ENCODE peak calls at places on chromosomes 4 and X, in four cellular contexts. One of them, this sample, is unnamed.

GRCh38 chr4:155552180-155552579 is 114.5 kb upstream of the GUCY1A1 start:
- DNase-seq in HCT116: no peak
- DNase-seq in suprapubic skin: no peak
- DNase-seq in endothelial cell of umbilical vein: no peak
- DNase-seq in this sample: no peak

GRCh38 chrX:105190252-105190853 is 30.1 kb downstream of the TEX13A start:
- DNase-seq in HCT116: no peak
- DNase-seq in suprapubic skin: no peak
- DNase-seq in endothelial cell of umbilical vein: peak; percentile 43
- DNase-seq in this sample: no peak

GRCh38 chrX:150984164-150984824 is 1.2 kb downstream of the HMGB3 start:
- DNase-seq in HCT116: no peak
- DNase-seq in suprapubic skin: no peak
- DNase-seq in endothelial cell of umbilical vein: no peak
- DNase-seq in this sample: no peak

GRCh38 chr4:184136525-184136924 is 81.1 kb downstream of the ENPP6 start:
- DNase-seq in HCT116: no peak
- DNase-seq in suprapubic skin: no peak
- DNase-seq in endothelial cell of umbilical vein: no peak
- DNase-seq in this sample: no peak

GRCh38 chrX:33195698-33196097 is 15.7 kb downstream of the DMD start:
- DNase-seq in HCT116: no peak
- DNase-seq in suprapubic skin: no peak
- DNase-seq in endothelial cell of umbilical vein: no peak
- DNase-seq in this sample: no peak

GRCh38 chr4:81606796-81607550 is 135.3 kb upstream of the RASGEF1B start:
- DNase-seq in HCT116: no peak
- DNase-seq in suprapubic skin: no peak
- DNase-seq in endothelial cell of umbilical vein: no peak
- DNase-seq in this sample: no peak

GRCh38 chrX:19064175-19064574 is 58.1 kb downstream of the ADGRG2 start:
- DNase-seq in HCT116: no peak
- DNase-seq in suprapubic skin: no peak
- DNase-seq in endothelial cell of umbilical vein: no peak
- DNase-seq in this sample: no peak

GRCh38 chrX:12955882-12956703 is 18.8 kb upstream of the TMSB4X start:
- DNase-seq in HCT116: peak; percentile 46
- DNase-seq in suprapubic skin: no peak
- DNase-seq in endothelial cell of umbilical vein: peak; percentile 78
- DNase-seq in this sample: no peak

GRCh38 chrX:66163849-66164401 is at the start of gene HEPH:
- DNase-seq in HCT116: no peak
- DNase-seq in suprapubic skin: no peak
- DNase-seq in endothelial cell of umbilical vein: no peak
- DNase-seq in this sample: no peak

GRCh38 chr4:52507774-52508173 is 151.3 kb downstream of the USP46 start:
- DNase-seq in HCT116: no peak
- DNase-seq in suprapubic skin: no peak
- DNase-seq in endothelial cell of umbilical vein: no peak
- DNase-seq in this sample: no peak

GRCh38 chr4:122963222-122963621 is 40.8 kb upstream of the NUDT6 start:
- DNase-seq in HCT116: no peak
- DNase-seq in suprapubic skin: no peak
- DNase-seq in endothelial cell of umbilical vein: no peak
- DNase-seq in this sample: no peak

GRCh38 chr4:24770111-24770584 is 25.2 kb upstream of the SOD3 start:
- DNase-seq in HCT116: peak; percentile 33
- DNase-seq in suprapubic skin: no peak
- DNase-seq in endothelial cell of umbilical vein: peak; percentile 18
- DNase-seq in this sample: no peak

GRCh38 chrX:24228596-24228995 is 79.1 kb downstream of the ZFX start:
- DNase-seq in HCT116: no peak
- DNase-seq in suprapubic skin: no peak
- DNase-seq in endothelial cell of umbilical vein: no peak
- DNase-seq in this sample: no peak

GRCh38 chr4:82428969-82429727 is 1.1 kb downstream of the HNRNPDL start:
- DNase-seq in HCT116: peak; percentile 76
- DNase-seq in suprapubic skin: peak; percentile 93
- DNase-seq in endothelial cell of umbilical vein: peak; percentile 95
- DNase-seq in this sample: no peak

GRCh38 chr4:98491862-98492554 is 166.4 kb downstream of the TSPAN5 start:
- DNase-seq in HCT116: no peak
- DNase-seq in suprapubic skin: no peak
- DNase-seq in endothelial cell of umbilical vein: no peak
- DNase-seq in this sample: no peak

GRCh38 chrX:123834116-123834515 is 25.7 kb upstream of the XIAP start:
- DNase-seq in HCT116: no peak
- DNase-seq in suprapubic skin: no peak
- DNase-seq in endothelial cell of umbilical vein: no peak
- DNase-seq in this sample: no peak
- H3K27ac ChIP-seq in HCT116: no peak overlapping the region
- H3K27ac ChIP-seq in suprapubic skin: no peak overlapping the region
- H3K27ac ChIP-seq in endothelial cell of umbilical vein: no peak overlapping the region
- H3K27ac ChIP-seq in this sample: no peak overlapping the region

GRCh38 chr4:40240040-40240653 is 43.3 kb downstream of the RHOH start:
- DNase-seq in HCT116: no peak
- DNase-seq in suprapubic skin: no peak
- DNase-seq in endothelial cell of umbilical vein: peak; percentile 10
- DNase-seq in this sample: no peak
- H3K36me3 ChIP-seq in HCT116: no peaks in the 10 kb centered on the region
- H3K36me3 ChIP-seq in suprapubic skin: no peaks in the 10 kb centered on the region
- H3K36me3 ChIP-seq in endothelial cell of umbilical vein: no peaks in the 10 kb centered on the region
- H3K36me3 ChIP-seq in this sample: no peaks in the 10 kb centered on the region

GRCh38 chr4:94334519-94334918 is 8.1 kb downstream of the HPGDS start:
- DNase-seq in HCT116: no peak
- DNase-seq in suprapubic skin: no peak
- DNase-seq in endothelial cell of umbilical vein: no peak
- DNase-seq in this sample: no peak

GRCh38 chr4:94334962-94335361 is 7.7 kb downstream of the HPGDS start:
- DNase-seq in HCT116: no peak
- DNase-seq in suprapubic skin: no peak
- DNase-seq in endothelial cell of umbilical vein: no peak
- DNase-seq in this sample: no peak

GRCh38 chr4:94333864-94334263 is 8.8 kb downstream of the HPGDS start:
- DNase-seq in HCT116: no peak
- DNase-seq in suprapubic skin: no peak
- DNase-seq in endothelial cell of umbilical vein: no peak
- DNase-seq in this sample: no peak

GRCh38 chr4:94329933-94330332 is 12.7 kb downstream of the HPGDS start:
- DNase-seq in HCT116: no peak
- DNase-seq in suprapubic skin: no peak
- DNase-seq in endothelial cell of umbilical vein: no peak
- DNase-seq in this sample: no peak

GRCh38 chr4:94332983-94333590 is 9.5 kb downstream of the HPGDS start:
- DNase-seq in HCT116: no peak
- DNase-seq in suprapubic skin: no peak
- DNase-seq in endothelial cell of umbilical vein: peak; percentile 28
- DNase-seq in this sample: no peak
- TF ChIP-seq POLR2AphosphoS5 in HCT116: no peak
- TF ChIP-seq POLR2AphosphoS5 in suprapubic skin: no peak
- TF ChIP-seq POLR2AphosphoS5 in endothelial cell of umbilical vein: no peak
- TF ChIP-seq POLR2AphosphoS5 in this sample: no peak

DNA sequence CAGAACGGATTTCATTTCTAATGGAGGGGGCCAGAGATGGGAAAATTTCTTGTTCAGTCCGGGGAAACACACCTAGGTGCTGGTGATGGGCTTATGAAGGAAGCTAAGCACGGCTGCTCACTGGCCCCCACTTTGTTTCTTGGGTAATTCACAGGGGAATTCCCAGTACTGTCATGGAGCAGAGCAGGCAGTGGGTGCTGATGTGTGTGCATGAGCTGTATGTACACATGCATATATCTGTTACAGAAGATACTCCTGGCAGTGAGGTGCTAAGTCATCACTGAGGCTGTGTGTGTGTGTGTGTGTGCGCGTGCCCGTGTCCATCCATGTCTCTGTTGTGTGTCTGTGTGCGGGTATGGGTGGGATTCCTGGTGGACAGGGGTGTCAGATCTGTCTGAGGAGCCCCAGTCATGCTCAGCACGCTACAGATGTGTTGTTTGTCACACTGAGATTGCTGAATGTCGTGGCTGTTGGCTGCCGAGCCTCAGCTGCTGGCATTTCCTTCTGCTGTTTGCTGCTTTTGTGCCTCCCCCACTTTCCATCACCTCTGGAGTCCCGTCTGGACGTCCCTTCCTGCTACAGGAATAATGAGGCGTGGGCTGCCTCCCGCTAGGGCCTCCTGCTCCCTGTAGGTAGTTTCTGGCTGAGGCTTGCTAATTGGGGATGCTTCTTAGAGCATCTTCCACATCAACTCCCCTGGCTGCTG is 53.3 kb downstream of the JADE1 start:
- DNase-seq in HCT116: no peak
- DNase-seq in suprapubic skin: no peak
- DNase-seq in endothelial cell of umbilical vein: peak; percentile 41
- DNase-seq in this sample: no peak
- H3K27ac ChIP-seq in HCT116: no peak overlapping the region
- H3K27ac ChIP-seq in suprapubic skin: no peak overlapping the region
- H3K27ac ChIP-seq in endothelial cell of umbilical vein: no peak overlapping the region
- H3K27ac ChIP-seq in this sample: no peak overlapping the region

GRCh38 chr4:108690738-108691137 is 40.3 kb downstream of the OSTC start:
- DNase-seq in HCT116: no peak
- DNase-seq in suprapubic skin: no peak
- DNase-seq in endothelial cell of umbilical vein: no peak
- DNase-seq in this sample: no peak
- H3K36me3 ChIP-seq in HCT116: no peaks in the 10 kb centered on the region
- H3K36me3 ChIP-seq in suprapubic skin: no peaks in the 10 kb centered on the region
- H3K36me3 ChIP-seq in endothelial cell of umbilical vein: no peaks in the 10 kb centered on the region
- H3K36me3 ChIP-seq in this sample: no peaks in the 10 kb centered on the region

GRCh38 chr4:2267320-2267811 is 5.5 kb upstream of the MXD4 start:
- DNase-seq in HCT116: no peak
- DNase-seq in suprapubic skin: no peak
- DNase-seq in endothelial cell of umbilical vein: no peak
- DNase-seq in this sample: no peak

GRCh38 chr4:2267841-2268240 is 5.9 kb upstream of the MXD4 start:
- DNase-seq in HCT116: no peak
- DNase-seq in suprapubic skin: no peak
- DNase-seq in endothelial cell of umbilical vein: no peak
- DNase-seq in this sample: no peak

GRCh38 chr4:2269206-2269531 is 7.3 kb upstream of the MXD4 start:
- DNase-seq in HCT116: no peak
- DNase-seq in suprapubic skin: no peak
- DNase-seq in endothelial cell of umbilical vein: no peak
- DNase-seq in this sample: no peak

GRCh38 chr4:2269618-2270163 is 7.8 kb upstream of the MXD4 start:
- DNase-seq in HCT116: no peak
- DNase-seq in suprapubic skin: no peak
- DNase-seq in endothelial cell of umbilical vein: no peak
- DNase-seq in this sample: no peak

DNA sequence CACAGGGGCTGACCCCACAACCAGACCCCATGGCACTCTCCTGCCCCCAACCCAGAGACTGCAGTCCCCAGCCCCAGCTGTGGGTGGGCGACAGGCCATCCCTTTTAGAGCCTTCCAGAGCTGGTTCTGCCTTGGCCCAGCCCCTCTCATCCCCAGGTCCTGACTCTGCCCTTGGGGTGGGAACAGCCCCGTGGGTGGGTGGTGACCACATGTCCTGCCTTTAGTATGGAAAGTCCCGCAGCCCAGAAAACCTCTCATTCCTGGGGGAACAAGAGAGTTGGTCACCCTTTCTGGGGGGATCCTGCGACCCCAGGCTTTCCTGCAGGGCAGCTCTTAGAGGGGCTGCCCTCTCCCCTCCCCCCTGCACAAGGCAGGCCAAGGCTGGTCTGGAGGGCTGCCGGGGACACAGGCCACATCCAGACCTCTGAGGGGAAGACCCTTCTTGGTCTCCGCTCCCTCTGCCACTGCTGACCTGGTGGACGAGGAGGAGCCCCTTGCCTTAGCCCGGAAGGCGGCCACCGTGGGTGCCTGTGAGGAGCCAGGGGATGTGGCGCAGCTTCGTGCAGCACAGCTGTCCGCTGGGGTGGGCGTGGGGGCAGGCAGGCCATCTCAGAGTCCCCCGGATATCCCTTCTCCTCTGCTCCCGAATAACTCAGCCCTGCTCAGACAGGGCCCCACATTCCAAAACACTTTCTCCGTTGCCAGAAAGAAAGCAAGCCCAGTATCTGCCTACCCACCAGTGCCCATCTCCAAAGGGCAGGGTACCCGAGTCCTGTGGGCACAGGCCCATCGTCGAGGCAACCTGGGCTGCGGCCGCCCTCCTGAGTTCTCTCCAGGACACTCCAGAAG is 6.7 kb upstream of the MXD4 start:
- DNase-seq in HCT116: no peak
- DNase-seq in suprapubic skin: no peak
- DNase-seq in endothelial cell of umbilical vein: no peak
- DNase-seq in this sample: no peak
- TF ChIP-seq POLR2AphosphoS5 in HCT116: no peak
- TF ChIP-seq POLR2AphosphoS5 in suprapubic skin: no peak
- TF ChIP-seq POLR2AphosphoS5 in endothelial cell of umbilical vein: no peak
- TF ChIP-seq POLR2AphosphoS5 in this sample: no peak

GRCh38 chr4:140568507-140569306 is at the start of gene UCP1:
- DNase-seq in HCT116: no peak
- DNase-seq in suprapubic skin: no peak
- DNase-seq in endothelial cell of umbilical vein: peak; percentile 2
- DNase-seq in this sample: no peak
- H3K27ac ChIP-seq in HCT116: no peak within 1 kb of the TSS
- H3K27ac ChIP-seq in suprapubic skin: no peak within 1 kb of the TSS
- H3K27ac ChIP-seq in endothelial cell of umbilical vein: no peak within 1 kb of the TSS
- H3K27ac ChIP-seq in this sample: no peak within 1 kb of the TSS

GRCh38 chr4:159349332-159349731 is 246.5 kb downstream of the RAPGEF2 start:
- DNase-seq in HCT116: no peak
- DNase-seq in suprapubic skin: no peak
- DNase-seq in endothelial cell of umbilical vein: no peak
- DNase-seq in this sample: no peak

GRCh38 chr4:159357350-159357749 is 254.5 kb downstream of the RAPGEF2 start:
- DNase-seq in HCT116: no peak
- DNase-seq in suprapubic skin: no peak
- DNase-seq in endothelial cell of umbilical vein: no peak
- DNase-seq in this sample: no peak

GRCh38 chr4:159355456-159355855 is 252.6 kb downstream of the RAPGEF2 start:
- DNase-seq in HCT116: no peak
- DNase-seq in suprapubic skin: no peak
- DNase-seq in endothelial cell of umbilical vein: no peak
- DNase-seq in this sample: no peak

GRCh38 chr4:159353422-159354116 is 250.7 kb downstream of the RAPGEF2 start:
- DNase-seq in HCT116: no peak
- DNase-seq in suprapubic skin: no peak
- DNase-seq in endothelial cell of umbilical vein: no peak
- DNase-seq in this sample: no peak

DNA sequence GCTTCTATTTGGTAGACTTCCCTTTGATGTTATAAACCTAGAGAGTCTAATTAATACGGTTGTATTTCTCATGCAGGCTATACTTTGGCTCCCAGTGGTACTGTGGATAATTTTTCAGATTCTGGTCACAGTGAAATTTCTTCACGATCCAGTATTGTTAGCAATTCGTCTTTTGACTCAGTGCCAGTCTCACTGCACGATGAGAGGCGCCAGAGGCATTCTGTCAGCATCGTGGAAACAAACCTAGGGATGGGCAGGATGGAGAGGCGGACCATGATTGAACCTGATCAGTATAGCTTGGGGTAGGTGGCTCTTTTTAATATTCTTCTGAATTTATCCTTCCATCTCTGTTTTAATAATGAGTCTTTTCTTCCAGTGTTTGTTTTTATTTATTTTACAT is 249.7 kb downstream of the RAPGEF2 start:
- DNase-seq in HCT116: no peak
- DNase-seq in suprapubic skin: no peak
- DNase-seq in endothelial cell of umbilical vein: no peak
- DNase-seq in this sample: no peak
- H3K36me3 ChIP-seq in HCT116: peaks cover 3% of the 10 kb centered on the region
- H3K36me3 ChIP-seq in suprapubic skin: peaks cover 63% of the 10 kb centered on the region
- H3K36me3 ChIP-seq in endothelial cell of umbilical vein: peaks cover 13% of the 10 kb centered on the region
- H3K36me3 ChIP-seq in this sample: no peaks in the 10 kb centered on the region

This sample was measured in vagina.